ENCODE peak calls at places on chromosomes 16 and 17, in six cellular contexts. One of them, this sample, is unnamed.

GRCh38 chr16:71214771-71215381 is 15.6 kb downstream of the HYDIN start:
- DNase-seq in sigmoid colon: no peak
- DNase-seq in GM12878: no peak
- DNase-seq in HCT116: peak
- DNase-seq in stomach: no peak
- DNase-seq in prostate gland: no peak
- DNase-seq in this sample: no peak

GRCh38 chr17:42120161-42121065 is 754 bp downstream of the KAT2A start:
- DNase-seq in sigmoid colon: no peak
- DNase-seq in GM12878: no peak
- DNase-seq in HCT116: no peak
- DNase-seq in stomach: no peak
- DNase-seq in prostate gland: no peak
- DNase-seq in this sample: no peak

GRCh38 chr17:40307691-40308289 is 1.2 kb upstream of the RARA start:
- DNase-seq in sigmoid colon: peak
- DNase-seq in GM12878: no peak
- DNase-seq in HCT116: no peak
- DNase-seq in stomach: no peak
- DNase-seq in prostate gland: no peak
- DNase-seq in this sample: peak

GRCh38 chr16:20774703-20775362 is 11.0 kb downstream of the ACSM3 start:
- DNase-seq in sigmoid colon: no peak
- DNase-seq in GM12878: peak
- DNase-seq in HCT116: peak
- DNase-seq in stomach: peak
- DNase-seq in prostate gland: peak
- DNase-seq in this sample: peak

GRCh38 chr16:49483651-49484451 is 110.2 kb downstream of the C16orf78 start:
- DNase-seq in sigmoid colon: peak
- DNase-seq in GM12878: no peak
- DNase-seq in HCT116: no peak
- DNase-seq in stomach: no peak
- DNase-seq in prostate gland: no peak
- DNase-seq in this sample: peak

GRCh38 chr17:44959821-44960523 is 8.1 kb downstream of the C1QL1 start:
- DNase-seq in sigmoid colon: peak
- DNase-seq in GM12878: no peak
- DNase-seq in HCT116: no peak
- DNase-seq in stomach: no peak
- DNase-seq in prostate gland: no peak
- DNase-seq in this sample: no peak

GRCh38 chr17:14123579-14124278 is 54.4 kb downstream of the COX10 start:
- DNase-seq in sigmoid colon: no peak
- DNase-seq in GM12878: peak
- DNase-seq in HCT116: no peak
- DNase-seq in stomach: no peak
- DNase-seq in prostate gland: no peak
- DNase-seq in this sample: no peak

GRCh38 chr16:56600398-56600999 is 7.9 kb upstream of the MT2A start:
- DNase-seq in sigmoid colon: no peak
- DNase-seq in GM12878: no peak
- DNase-seq in HCT116: peak
- DNase-seq in stomach: peak
- DNase-seq in prostate gland: peak
- DNase-seq in this sample: no peak

GRCh38 chr17:79624658-79625478 is 14.0 kb upstream of the RBFOX3 start:
- DNase-seq in sigmoid colon: peak
- DNase-seq in GM12878: no peak
- DNase-seq in HCT116: no peak
- DNase-seq in stomach: no peak
- DNase-seq in prostate gland: no peak
- DNase-seq in this sample: no peak

GRCh38 chr16:72715267-72715666 is 332.7 kb downstream of the ZFHX3 start:
- DNase-seq in sigmoid colon: no peak
- DNase-seq in GM12878: no peak
- DNase-seq in HCT116: no peak
- DNase-seq in stomach: no peak
- DNase-seq in prostate gland: no peak
- DNase-seq in this sample: no peak

GRCh38 chr16:24309222-24309905 is 53.2 kb downstream of the CACNG3 start:
- DNase-seq in sigmoid colon: no peak
- DNase-seq in GM12878: no peak
- DNase-seq in HCT116: peak
- DNase-seq in stomach: peak
- DNase-seq in prostate gland: no peak
- DNase-seq in this sample: no peak

GRCh38 chr17:1630662-1631061 is 2.0 kb upstream of the SLC43A2 start:
- DNase-seq in sigmoid colon: no peak
- DNase-seq in GM12878: no peak
- DNase-seq in HCT116: no peak
- DNase-seq in stomach: no peak
- DNase-seq in prostate gland: no peak
- DNase-seq in this sample: no peak

GRCh38 chr16:2824626-2825025 is 5.5 kb upstream of the ZG16B start:
- DNase-seq in sigmoid colon: no peak
- DNase-seq in GM12878: no peak
- DNase-seq in HCT116: no peak
- DNase-seq in stomach: no peak
- DNase-seq in prostate gland: no peak
- DNase-seq in this sample: peak

GRCh38 chr17:37039269-37039668 is 90.5 kb downstream of the AATF start:
- DNase-seq in sigmoid colon: no peak
- DNase-seq in GM12878: no peak
- DNase-seq in HCT116: no peak
- DNase-seq in stomach: no peak
- DNase-seq in prostate gland: no peak
- DNase-seq in this sample: no peak

GRCh38 chr17:57552114-57552601 is 192.9 kb downstream of the CCDC182 start:
- DNase-seq in sigmoid colon: no peak
- DNase-seq in GM12878: no peak
- DNase-seq in HCT116: no peak
- DNase-seq in stomach: no peak
- DNase-seq in prostate gland: no peak
- DNase-seq in this sample: peak

GRCh38 chr17:57554826-57555635 is 190.1 kb downstream of the CCDC182 start:
- DNase-seq in sigmoid colon: no peak
- DNase-seq in GM12878: no peak
- DNase-seq in HCT116: no peak
- DNase-seq in stomach: no peak
- DNase-seq in prostate gland: no peak
- DNase-seq in this sample: no peak

GRCh38 chr17:57553525-57553924 is 191.6 kb downstream of the CCDC182 start:
- DNase-seq in sigmoid colon: no peak
- DNase-seq in GM12878: no peak
- DNase-seq in HCT116: no peak
- DNase-seq in stomach: no peak
- DNase-seq in prostate gland: no peak
- DNase-seq in this sample: no peak

GRCh38 chr17:57555636-57556175 is 189.4 kb downstream of the CCDC182 start:
- DNase-seq in sigmoid colon: no peak
- DNase-seq in GM12878: no peak
- DNase-seq in HCT116: no peak
- DNase-seq in stomach: no peak
- DNase-seq in prostate gland: no peak
- DNase-seq in this sample: no peak

DNA sequence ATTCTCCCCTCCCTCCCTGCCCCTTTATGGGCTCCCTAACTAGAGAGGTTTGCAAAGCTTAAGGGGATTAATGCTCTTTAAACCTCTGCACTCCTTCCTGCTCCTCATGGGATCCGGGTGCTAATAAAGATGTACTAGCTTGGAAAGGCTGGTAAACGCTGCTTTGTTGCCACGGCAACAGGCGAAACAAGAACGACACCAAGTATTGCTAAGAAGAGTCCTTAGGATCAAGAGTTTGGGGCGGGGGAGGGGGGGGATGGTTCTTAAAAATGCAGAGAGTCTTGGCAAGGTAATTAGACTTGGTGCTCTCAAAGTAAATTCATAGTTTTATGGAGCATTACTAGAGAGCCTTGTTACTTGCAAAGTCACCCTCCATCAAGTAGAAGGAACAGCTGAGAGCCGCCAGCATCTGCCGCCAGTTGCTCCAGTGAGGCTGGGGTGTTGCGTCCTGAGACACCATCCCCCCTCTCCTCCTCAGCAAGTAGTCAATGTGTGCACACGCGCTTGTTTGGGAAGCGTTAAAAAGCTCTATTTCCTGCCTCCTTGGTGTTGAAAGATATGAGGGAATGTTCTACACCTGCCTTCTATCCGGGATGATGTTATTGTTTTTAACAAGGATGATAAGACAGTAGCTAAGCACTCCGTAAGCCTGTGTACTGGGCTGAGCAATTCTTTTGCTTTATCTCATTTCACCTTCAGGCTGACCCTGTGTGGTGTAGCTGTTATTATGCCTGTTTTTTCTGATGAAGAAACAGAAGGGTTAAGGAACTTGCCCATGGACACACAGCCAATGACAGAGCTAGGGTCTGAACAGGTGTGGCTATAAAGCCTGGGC is 190.9 kb downstream of the CCDC182 start:
- DNase-seq in sigmoid colon: no peak
- DNase-seq in GM12878: no peak
- DNase-seq in HCT116: no peak
- DNase-seq in stomach: no peak
- DNase-seq in prostate gland: no peak
- DNase-seq in this sample: no peak
- H3K4me3 ChIP-seq in sigmoid colon: no peak
- H3K4me3 ChIP-seq in GM12878: no peak
- H3K4me3 ChIP-seq in HCT116: no peak
- H3K4me3 ChIP-seq in stomach: no peak
- H3K4me3 ChIP-seq in prostate gland: no peak
- H3K4me3 ChIP-seq in this sample: no peak

DNA sequence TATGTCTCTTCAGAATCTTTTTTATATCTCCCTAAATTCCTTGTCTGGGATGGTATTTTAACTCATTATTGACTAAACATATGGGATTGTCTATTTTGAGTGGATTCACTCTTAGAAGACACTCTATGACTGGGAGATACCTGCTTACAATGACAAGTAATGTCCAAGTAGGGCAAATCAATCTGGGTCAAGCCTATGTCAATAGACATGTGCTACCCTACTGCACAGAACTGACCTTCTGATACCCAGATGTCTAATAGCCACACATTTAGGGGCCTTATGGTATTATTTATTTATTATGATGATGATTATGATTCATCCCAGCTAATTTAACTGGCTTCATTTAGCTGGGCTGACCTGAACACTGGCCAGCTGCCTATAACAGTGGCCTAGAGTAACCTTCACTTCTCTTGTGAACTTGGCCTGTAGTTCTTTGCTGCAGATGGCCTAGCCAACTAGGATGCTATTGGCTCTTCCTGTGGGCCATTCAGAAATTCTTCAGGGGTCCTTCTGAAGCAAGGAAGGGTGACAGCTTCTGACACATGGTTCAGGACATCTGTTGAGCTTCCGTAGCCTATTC is 138.0 kb downstream of the ANKFN1 start:
- DNase-seq in sigmoid colon: no peak
- DNase-seq in GM12878: no peak
- DNase-seq in HCT116: no peak
- DNase-seq in stomach: no peak
- DNase-seq in prostate gland: no peak
- DNase-seq in this sample: no peak
- TF ChIP-seq POLR2AphosphoS5 in sigmoid colon: no peak
- TF ChIP-seq POLR2AphosphoS5 in GM12878: no peak
- TF ChIP-seq POLR2AphosphoS5 in HCT116: no peak
- TF ChIP-seq POLR2AphosphoS5 in stomach: no peak
- TF ChIP-seq POLR2AphosphoS5 in prostate gland: no peak
- TF ChIP-seq POLR2AphosphoS5 in this sample: no peak

GRCh38 chr16:280005-280421 is 378 bp upstream of the ARHGDIG start:
- DNase-seq in sigmoid colon: no peak
- DNase-seq in GM12878: no peak
- DNase-seq in HCT116: no peak
- DNase-seq in stomach: no peak
- DNase-seq in prostate gland: no peak
- DNase-seq in this sample: no peak

GRCh38 chr16:281660-282249 is 1.2 kb upstream of the PDIA2 start:
- DNase-seq in sigmoid colon: no peak
- DNase-seq in GM12878: no peak
- DNase-seq in HCT116: no peak
- DNase-seq in stomach: no peak
- DNase-seq in prostate gland: no peak
- DNase-seq in this sample: no peak

GRCh38 chr16:280552-280951 is at the start of gene ARHGDIG:
- DNase-seq in sigmoid colon: no peak
- DNase-seq in GM12878: no peak
- DNase-seq in HCT116: no peak
- DNase-seq in stomach: no peak
- DNase-seq in prostate gland: no peak
- DNase-seq in this sample: no peak

GRCh38 chr16:282491-282890 is 473 bp upstream of the PDIA2 start:
- DNase-seq in sigmoid colon: no peak
- DNase-seq in GM12878: no peak
- DNase-seq in HCT116: no peak
- DNase-seq in stomach: no peak
- DNase-seq in prostate gland: no peak
- DNase-seq in this sample: no peak

GRCh38 chr16:280991-281659 is 734 bp downstream of the ARHGDIG start:
- DNase-seq in sigmoid colon: no peak
- DNase-seq in GM12878: no peak
- DNase-seq in HCT116: no peak
- DNase-seq in stomach: no peak
- DNase-seq in prostate gland: no peak
- DNase-seq in this sample: no peak
- H3K4me3 ChIP-seq in sigmoid colon: no peak
- H3K4me3 ChIP-seq in GM12878: no peak
- H3K4me3 ChIP-seq in HCT116: no peak
- H3K4me3 ChIP-seq in stomach: peak
- H3K4me3 ChIP-seq in prostate gland: no peak
- H3K4me3 ChIP-seq in this sample: no peak

GRCh38 chr16:31084584-31085298 is 4.0 kb downstream of the PRSS53 start:
- DNase-seq in sigmoid colon: peak
- DNase-seq in GM12878: no peak
- DNase-seq in HCT116: no peak
- DNase-seq in stomach: no peak
- DNase-seq in prostate gland: no peak
- DNase-seq in this sample: peak

GRCh38 chr16:31083981-31084380 is 4.8 kb downstream of the PRSS53 start:
- DNase-seq in sigmoid colon: peak
- DNase-seq in GM12878: no peak
- DNase-seq in HCT116: no peak
- DNase-seq in stomach: no peak
- DNase-seq in prostate gland: no peak
- DNase-seq in this sample: peak

GRCh38 chr16:31083081-31083480 is 5.7 kb downstream of the PRSS53 start:
- DNase-seq in sigmoid colon: peak
- DNase-seq in GM12878: no peak
- DNase-seq in HCT116: no peak
- DNase-seq in stomach: no peak
- DNase-seq in prostate gland: no peak
- DNase-seq in this sample: no peak

GRCh38 chr16:31082368-31083045 is 6.2 kb downstream of the PRSS53 start:
- DNase-seq in sigmoid colon: peak
- DNase-seq in GM12878: no peak
- DNase-seq in HCT116: no peak
- DNase-seq in stomach: no peak
- DNase-seq in prostate gland: no peak
- DNase-seq in this sample: peak

DNA sequence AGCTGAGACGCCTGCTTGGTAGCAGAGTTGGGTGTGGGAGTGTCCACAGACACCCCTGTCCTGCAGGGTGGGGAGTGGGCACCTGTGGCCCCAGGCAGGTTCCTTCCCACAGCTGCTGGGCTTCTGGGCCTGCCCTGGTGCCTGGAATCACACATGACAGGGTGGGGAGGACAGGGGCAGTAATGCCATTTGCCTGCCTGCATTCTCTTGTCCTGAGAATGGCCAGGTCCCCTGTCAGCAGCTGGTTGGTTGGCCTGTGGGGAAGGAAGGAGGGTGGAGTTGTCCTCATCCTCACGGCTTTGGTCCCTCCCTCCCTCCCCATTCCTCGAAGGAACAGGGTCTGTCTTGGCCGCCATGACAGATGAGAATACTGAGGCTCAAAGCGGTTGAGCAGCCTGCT is 5.2 kb downstream of the PRSS53 start:
- DNase-seq in sigmoid colon: no peak
- DNase-seq in GM12878: no peak
- DNase-seq in HCT116: no peak
- DNase-seq in stomach: no peak
- DNase-seq in prostate gland: no peak
- DNase-seq in this sample: peak
- TF ChIP-seq POLR2AphosphoS5 in sigmoid colon: no peak
- TF ChIP-seq POLR2AphosphoS5 in GM12878: no peak
- TF ChIP-seq POLR2AphosphoS5 in HCT116: no peak
- TF ChIP-seq POLR2AphosphoS5 in stomach: no peak
- TF ChIP-seq POLR2AphosphoS5 in prostate gland: no peak
- TF ChIP-seq POLR2AphosphoS5 in this sample: peak